ENCODE peak calls at places on chromosomes 12 and 14, in four cellular contexts. C is GM12865, O is AG10803, Y is Caco-2. V is an unnamed sample.

GRCh38 chr14:100825691-100826331 is at the start of gene MEG3:
- DNase-seq in C (no peak), Y (no peak), O (peak), V (no peak)

GRCh38 chr14:78157855-78158436 is 12.2 kb upstream of the NRXN3 start:
- DNase-seq in C (peak), Y (no peak), O (no peak), V (peak)

GRCh38 chr14:58430156-58430555 is 2.6 kb downstream of the KIAA0586 start:
- DNase-seq in C (peak), Y (no peak), O (peak), V (no peak)

GRCh38 chr14:40574780-40575179 is 1031.9 kb upstream of the LRFN5 start:
- DNase-seq in C (no peak), Y (no peak), O (no peak), V (no peak)

GRCh38 chr12:50545213-50545612 is 40.4 kb downstream of the DIP2B start:
- DNase-seq in C (no peak), Y (no peak), O (no peak), V (no peak)

GRCh38 chr12:9900930-9901329 is 19.6 kb downstream of the KLRF2 start:
- DNase-seq in C (no peak), O (no peak), Y (no peak), V (no peak)

GRCh38 chr12:96487634-96488033 is 1.7 kb upstream of the CFAP54 start:
- DNase-seq in O (no peak), Y (no peak), C (no peak), V (no peak)

GRCh38 chr12:7916936-7917335 is 19.1 kb downstream of the SLC2A3 start:
- DNase-seq in C (no peak), Y (peak), O (no peak), V (no peak)

GRCh38 chr14:80624581-80624980 is 317.0 kb downstream of the CEP128 start:
- DNase-seq in O (peak), C (no peak), Y (no peak), V (no peak)

GRCh38 chr12:6039894-6040601 is 84.4 kb downstream of the VWF start:
- DNase-seq in C (peak), Y (peak), O (peak), V (peak)

GRCh38 chr14:102316048-102316745 is 3.3 kb upstream of the ZNF839 start:
- DNase-seq in O (peak), Y (no peak), C (peak), V (peak)

GRCh38 chr14:59215353-59215752 is 26.9 kb downstream of the DAAM1 start:
- DNase-seq in Y (no peak), O (peak), C (no peak), V (no peak)

GRCh38 chr14:60003991-60004390 is 84.0 kb downstream of the LRRC9 start:
- DNase-seq in Y (no peak), O (no peak), C (no peak), V (no peak)

GRCh38 chr14:99730876-99731351 is 46.8 kb downstream of the CYP46A1 start:
- DNase-seq in Y (no peak), C (no peak), O (no peak), V (no peak)

GRCh38 chr14:79663453-79663852 is 547.9 kb downstream of the DIO2 start:
- DNase-seq in Y (peak), O (no peak), C (no peak), V (no peak)

GRCh38 chr14:44782775-44783238 is 178.9 kb downstream of the KLHL28 start:
- DNase-seq in Y (no peak), C (no peak), O (peak), V (no peak)

GRCh38 chr12:11959117-11959823 is 111.5 kb upstream of the BCL2L14 start:
- DNase-seq in C (peak), O (no peak), Y (no peak), V (peak)

GRCh38 chr14:92645841-92646478 is 102.5 kb downstream of the LGMN start:
- DNase-seq in Y (no peak), O (peak), C (no peak), V (no peak)

GRCh38 chr14:94366146-94366887 is 22.1 kb downstream of the SERPINA1 start:
- DNase-seq in O (no peak), C (no peak), Y (no peak), V (peak)

GRCh38 chr12:106894774-106895173 is 60.9 kb upstream of the TMEM263 start:
- DNase-seq in C (no peak), O (no peak), Y (no peak), V (no peak)

GRCh38 chr12:93782854-93783253 is 105.7 kb downstream of the CRADD start:
- DNase-seq in C (no peak), O (no peak), Y (no peak), V (no peak)

GRCh38 chr14:90332271-90332584 is 487 bp upstream of the NRDE2 start:
- DNase-seq in Y (no peak), O (no peak), C (no peak), V (no peak)

GRCh38 chr12:3595721-3596120 is 104.7 kb downstream of the PRMT8 start:
- DNase-seq in O (no peak), Y (no peak), C (no peak), V (no peak)

GRCh38 chr14:77838756-77839565 is 39.1 kb downstream of the ADCK1 start:
- DNase-seq in Y (no peak), O (no peak), C (no peak), V (no peak)

GRCh38 chr14:36383674-36384421 is 63.4 kb upstream of the MBIP start:
- DNase-seq in Y (no peak), O (peak), C (no peak), V (no peak)

GRCh38 chr14:55556929-55557623 is 22.9 kb upstream of the KTN1 start:
- DNase-seq in Y (no peak), C (no peak), O (peak), V (peak)

GRCh38 chr12:19575307-19576243 is 136.3 kb downstream of the AEBP2 start:
- DNase-seq in O (peak), C (no peak), Y (no peak), V (peak)

GRCh38 chr12:561908-562593 is 101.2 kb downstream of the NINJ2 start:
- DNase-seq in O (no peak), C (no peak), Y (peak), V (no peak)

GRCh38 chr12:42507589-42507988 is 82.0 kb downstream of the PRICKLE1 start:
- DNase-seq in Y (no peak), O (no peak), C (no peak), V (no peak)

GRCh38 chr12:96948782-96949181 is 41.7 kb downstream of the NEDD1 start:
- DNase-seq in C (peak), O (no peak), Y (no peak), V (no peak)

GRCh38 chr14:88323520-88324199 is 591 bp upstream of the KCNK10 start:
- DNase-seq in O (peak), Y (no peak), C (peak), V (peak)

GRCh38 chr14:22824711-22825359 is 4.9 kb upstream of the MRPL52 start:
- DNase-seq in O (peak), C (peak), Y (peak), V (peak)

GRCh38 chr14:56886471-56887062 is 76.3 kb upstream of the OTX2 start:
- DNase-seq in O (no peak), C (no peak), Y (no peak), V (no peak)

GRCh38 chr14:34111933-34112332 is 161.1 kb upstream of the EGLN3 start:
- DNase-seq in Y (no peak), O (no peak), C (no peak), V (no peak)

GRCh38 chr12:4031703-4032291 is 158.6 kb upstream of the PARP11 start:
- DNase-seq in Y (no peak), C (no peak), O (peak), V (peak)

GRCh38 chr14:65769151-65769550 is 356.6 kb downstream of the FUT8 start:
- DNase-seq in Y (no peak), O (no peak), C (no peak), V (no peak)

GRCh38 chr12:6828671-6829531 is 694 bp downstream of the P3H3 start:
- DNase-seq in O (peak), C (no peak), Y (no peak), V (peak)

GRCh38 chr14:93375673-93376156 is 28.7 kb downstream of the COX8C start:
- DNase-seq in O (no peak), Y (no peak), C (peak), V (no peak)

GRCh38 chr14:34460841-34461240 is 1.2 kb downstream of the SPTSSA start:
- DNase-seq in C (no peak), Y (no peak), O (peak), V (no peak)

GRCh38 chr12:121577443-121578180 is 3.2 kb downstream of the KDM2B start:
- DNase-seq in O (no peak), C (no peak), Y (no peak), V (no peak)

GRCh38 chr12:121579981-121580868 is 598 bp downstream of the KDM2B start:
- DNase-seq in C (peak), O (peak), Y (peak), V (peak)

GRCh38 chr12:121576851-121577391 is 3.9 kb downstream of the KDM2B start:
- DNase-seq in O (peak), Y (no peak), C (peak), V (no peak)

GRCh38 chr12:121579190-121579791 is 1.5 kb downstream of the KDM2B start:
- DNase-seq in O (no peak), Y (no peak), C (peak), V (no peak)

GRCh38 chr12:121578230-121579189 is 2.3 kb downstream of the KDM2B start:
- DNase-seq in O (no peak), Y (no peak), C (no peak), V (no peak)
- TF ChIP-seq CTCF in O (no peak), Y (no peak), C (no peak), V (no peak)

GRCh38 chr14:105207460-105207901 is 26.4 kb upstream of the NUDT14 start:
- DNase-seq in O (no peak), C (no peak), Y (no peak), V (no peak)
- TF ChIP-seq CTCF in O (no peak), C (no peak), Y (no peak), V (no peak)

DNA sequence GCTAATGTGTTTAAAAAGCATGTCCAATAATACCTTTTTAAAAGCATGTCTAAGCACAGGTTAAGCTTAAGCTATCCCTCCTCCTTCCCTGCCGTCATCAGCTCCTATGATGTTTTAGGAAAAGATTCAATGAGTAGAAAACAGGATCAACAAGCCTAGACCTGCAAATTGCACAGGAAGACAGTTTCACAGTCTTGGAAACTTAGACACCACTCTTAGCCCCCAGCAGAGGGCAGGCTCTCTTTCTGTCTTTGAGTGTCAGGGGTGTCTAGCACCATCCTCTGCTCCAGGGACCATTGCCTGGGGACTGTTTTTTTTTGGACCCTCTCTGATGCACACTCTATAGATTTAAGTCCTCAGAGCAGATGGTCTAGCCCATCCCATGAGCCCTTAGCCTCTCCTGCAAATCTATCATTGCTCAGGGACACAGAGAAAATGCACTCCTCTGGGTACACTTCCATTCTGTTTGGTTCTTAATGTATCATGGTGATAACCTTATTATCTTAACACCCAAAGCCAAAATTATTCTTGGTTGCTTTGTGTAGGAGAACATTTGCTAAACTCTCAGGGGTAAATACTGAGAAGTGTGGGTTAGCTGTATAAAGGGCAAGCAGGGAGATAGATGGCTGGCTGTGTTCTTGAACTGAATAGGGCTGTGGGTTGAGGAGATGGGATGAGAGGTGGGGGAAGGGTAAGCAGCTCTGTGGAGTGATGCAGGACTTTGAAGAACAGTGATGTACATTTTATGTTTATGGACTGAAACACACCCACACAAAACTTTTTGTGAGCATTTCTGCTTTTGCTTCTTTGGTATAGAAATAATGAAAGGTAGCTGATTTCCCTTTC is 259.9 kb upstream of the DDHD1 start:
- DNase-seq in C (peak), Y (no peak), O (no peak), V (peak)
- TF ChIP-seq CTCF in C (peak), Y (peak), O (peak), V (no peak)

DNA sequence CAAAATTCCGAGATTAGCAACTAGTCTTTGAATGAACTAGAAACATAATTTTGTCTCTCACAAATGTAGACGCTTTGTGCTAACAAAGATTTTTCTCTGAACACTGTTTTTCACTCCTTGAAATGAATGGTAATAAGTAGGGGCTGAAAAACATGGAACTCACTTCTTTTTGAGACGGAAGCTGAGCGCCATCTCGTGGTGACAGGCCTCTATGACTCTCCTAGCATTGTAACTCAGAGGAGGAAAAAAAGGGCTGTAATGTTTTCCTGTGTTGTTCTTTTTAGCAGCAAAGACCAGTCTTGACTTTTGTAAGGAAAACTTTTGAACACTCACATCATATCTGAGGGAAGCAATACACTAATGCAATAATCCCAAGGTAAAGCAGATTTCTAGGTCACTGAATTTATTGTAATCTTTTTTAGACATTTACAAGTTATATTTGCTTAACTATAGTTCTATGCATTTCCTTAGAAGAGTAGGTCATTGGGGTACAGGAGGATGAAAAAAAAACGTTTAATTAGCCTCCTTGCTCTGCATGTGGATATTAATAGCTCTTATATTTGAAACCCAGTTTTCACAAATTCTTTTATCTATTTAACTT is 157.3 kb upstream of the FOXG1 start:
- DNase-seq in C (peak), Y (peak), O (peak), V (peak)
- TF ChIP-seq CTCF in C (peak), Y (peak), O (peak), V (peak)

GRCh38 chr12:117674763-117675162 is 294.0 kb downstream of the KSR2 start:
- DNase-seq in C (no peak), O (no peak), Y (no peak), V (no peak)

GRCh38 chr12:117674313-117674712 is 294.5 kb downstream of the KSR2 start:
- DNase-seq in C (no peak), Y (no peak), O (no peak), V (no peak)

DNA sequence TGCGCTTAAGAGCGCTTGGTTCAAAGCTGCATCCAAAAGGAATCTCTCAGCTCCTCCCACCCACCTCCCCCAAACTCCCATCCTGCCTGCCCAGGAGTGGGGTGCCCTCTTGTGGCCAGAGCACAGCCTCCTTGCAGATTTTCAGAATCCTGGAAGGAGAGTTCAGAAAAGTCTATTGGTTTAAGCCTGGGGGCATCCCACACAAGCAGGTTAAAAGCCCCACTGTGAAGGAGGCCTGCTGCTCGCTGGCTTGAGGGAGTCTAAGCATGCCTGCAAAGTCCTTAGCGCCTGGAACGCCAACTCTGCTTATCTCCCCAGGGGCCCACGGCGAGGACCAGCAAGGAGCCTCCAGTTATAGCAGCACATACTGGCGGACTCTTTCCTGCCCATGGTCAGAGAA is 297.1 kb downstream of the KSR2 start:
- DNase-seq in Y (peak), O (peak), C (peak), V (peak)
- TF ChIP-seq CTCF in Y (peak), O (peak), C (peak), V (peak)

V was measured in Calu3.